ENCODE peak calls at places on chromosomes 7 and 10, in ten cellular contexts. G is EL; I is gastrocnemius medialis; L is RCC 7860; W is activated CD4-positive, alpha-beta memory T cell treated with anti-CD3 and anti-CD28 coated beads, Interleukin-2, amount 10 ng/mL, durations not matched to agents 7 days and 5 days; Z is iPS DF 19.7; K is CD14-positive monocyte; V is HS-5; H is activated CD4-positive, alpha-beta T cell treated with anti-CD3 and anti-CD28 coated beads for 48 hours; D is neuronal stem cell. U is an unnamed sample.

GRCh38 chr7:75563171-75563570 is 71.1 kb downstream of the SPDYE5 start:
- DNase-seq in G (no peak), I (no peak), L (no peak), W (no peak), Z (no peak), K (no peak), V (no peak), H (no peak), D (no peak), U (no peak)

GRCh38 chr7:97693586-97693985 is 38.3 kb upstream of the TAC1 start:
- DNase-seq in G (no peak), I (no peak), L (no peak), W (no peak), Z (no peak), K (no peak), V (no peak), H (no peak), D (no peak), U (no peak)

GRCh38 chr7:39734605-39735004 is 111.2 kb downstream of the RALA start:
- DNase-seq in G (no peak), I (no peak), L (peak; percentile 53), W (no peak), Z (no peak), K (no peak), V (no peak), H (no peak), D (no peak), U (no peak)

GRCh38 chr7:25967278-25968204 is 184.5 kb upstream of the NFE2L3 start:
- DNase-seq in G (no peak), I (no peak), L (no peak), W (no peak), Z (no peak), K (no peak), V (no peak), H (no peak), D (no peak), U (peak; percentile 63)

GRCh38 chr7:159049266-159050025 is 95.2 kb downstream of the VIPR2 start:
- DNase-seq in G (no peak), I (no peak), L (no peak), W (peak; percentile 4), Z (no peak), K (no peak), V (no peak), H (no peak), D (no peak), U (no peak)

GRCh38 chr7:116955801-116956514 is 2.7 kb downstream of the ST7 start:
- DNase-seq in G (no peak), I (no peak), L (no peak), W (no peak), Z (no peak), K (no peak), V (no peak), H (no peak), D (no peak), U (no peak)

GRCh38 chr7:124284937-124285336 is 252.1 kb upstream of the TMEM229A start:
- DNase-seq in G (no peak), I (no peak), L (no peak), W (no peak), Z (no peak), K (no peak), V (no peak), H (no peak), D (no peak), U (no peak)

GRCh38 chr7:92135100-92135429 is 788 bp upstream of the CYP51A1 start:
- DNase-seq in G (peak; percentile 24), I (no peak), L (no peak), W (no peak), Z (no peak), K (no peak), V (no peak), H (no peak), D (no peak), U (peak; percentile 3)

GRCh38 chr7:36216063-36216684 is 63.1 kb downstream of the EEPD1 start:
- DNase-seq in G (no peak), I (peak; percentile 69), L (no peak), W (no peak), Z (no peak), K (no peak), V (no peak), H (no peak), D (no peak), U (no peak)

GRCh38 chr7:112193915-112194502 is 12.2 kb downstream of the DOCK4 start:
- DNase-seq in G (no peak), I (no peak), L (no peak), W (no peak), Z (no peak), K (no peak), V (no peak), H (no peak), D (no peak), U (no peak)

GRCh38 chr10:60778978-60779668 is 845 bp downstream of the CDK1 start:
- DNase-seq in G (no peak), I (no peak), L (no peak), W (no peak), Z (no peak), K (no peak), V (no peak), H (no peak), D (no peak), U (no peak)

GRCh38 chr10:102542800-102543418 is 39.1 kb downstream of the SUFU start:
- DNase-seq in G (peak; percentile 27), I (no peak), L (no peak), W (no peak), Z (no peak), K (no peak), V (no peak), H (no peak), D (no peak), U (no peak)

GRCh38 chr7:49187543-49188268 is 263.4 kb downstream of the CDC14C start:
- DNase-seq in G (no peak), I (no peak), L (no peak), W (no peak), Z (peak; percentile 47), K (no peak), V (no peak), H (no peak), D (no peak), U (no peak)

GRCh38 chr10:88522715-88523114 is 60.4 kb downstream of the RNLS start:
- DNase-seq in G (no peak), I (no peak), L (no peak), W (no peak), Z (no peak), K (no peak), V (no peak), H (no peak), D (no peak), U (no peak)

GRCh38 chr7:82950436-82950835 is 212.2 kb downstream of the PCLO start:
- DNase-seq in G (no peak), I (no peak), L (no peak), W (no peak), Z (no peak), K (no peak), V (no peak), H (no peak), D (no peak), U (no peak)

GRCh38 chr10:72328045-72328828 is 26.5 kb downstream of the DNAJB12 start:
- DNase-seq in G (peak; percentile 66), I (peak; percentile 81), L (peak; percentile 64), W (no peak), Z (no peak), K (no peak), V (no peak), H (peak; percentile 65), D (no peak), U (no peak)

GRCh38 chr7:100247152-100247757 is 27.5 kb downstream of the PVRIG start:
- DNase-seq in G (peak; percentile 65), I (peak; percentile 95), L (peak; percentile 70), W (no peak), Z (peak; percentile 80), K (no peak), V (peak; percentile 15), H (no peak), D (no peak), U (no peak)

GRCh38 chr10:78815702-78816334 is 252.9 kb upstream of the ZMIZ1 start:
- DNase-seq in G (no peak), I (no peak), L (peak; percentile 82), W (no peak), Z (no peak), K (no peak), V (no peak), H (no peak), D (no peak), U (no peak)

GRCh38 chr10:30462513-30462912 is 28.5 kb downstream of the MAP3K8 start:
- DNase-seq in G (no peak), I (no peak), L (no peak), W (no peak), Z (no peak), K (no peak), V (no peak), H (no peak), D (no peak), U (no peak)

GRCh38 chr7:129115676-129116075 is 28.8 kb upstream of the TSPAN33 start:
- DNase-seq in G (no peak), I (no peak), L (no peak), W (no peak), Z (no peak), K (no peak), V (no peak), H (no peak), D (no peak), U (no peak)

GRCh38 chr10:93604145-93604544 is 3.1 kb upstream of the RBP4 start:
- DNase-seq in G (no peak), I (no peak), L (no peak), W (no peak), Z (no peak), K (no peak), V (no peak), H (no peak), D (no peak), U (no peak)

GRCh38 chr10:15540729-15541128 is 169.6 kb upstream of the FAM171A1 start:
- DNase-seq in G (no peak), I (no peak), L (no peak), W (no peak), Z (peak; percentile 40), K (no peak), V (no peak), H (no peak), D (no peak), U (no peak)

GRCh38 chr7:41466760-41467384 is 236.0 kb downstream of the INHBA start:
- DNase-seq in G (no peak), I (no peak), L (no peak), W (no peak), Z (no peak), K (no peak), V (no peak), H (no peak), D (no peak), U (no peak)

GRCh38 chr7:150399861-150400778 is 21.0 kb downstream of the ZNF775 start:
- DNase-seq in G (peak; percentile 56), I (no peak), L (peak; percentile 93), W (no peak), Z (no peak), K (no peak), V (no peak), H (no peak), D (no peak), U (no peak)

GRCh38 chr10:102119417-102120141 is 589 bp downstream of the LDB1 start:
- DNase-seq in G (peak; percentile 85), I (peak; percentile 76), L (peak; percentile 20), W (peak; percentile 64), Z (no peak), K (no peak), V (no peak), H (peak; percentile 69), D (peak; percentile 48), U (peak; percentile 62)

GRCh38 chr7:48040944-48041664 is 5.8 kb downstream of the C7orf57 start:
- DNase-seq in G (peak; percentile 16), I (no peak), L (peak; percentile 26), W (no peak), Z (no peak), K (no peak), V (no peak), H (no peak), D (no peak), U (no peak)

GRCh38 chr10:71933651-71934050 is 30.5 kb upstream of the CHST3 start:
- DNase-seq in G (no peak), I (no peak), L (no peak), W (no peak), Z (no peak), K (no peak), V (no peak), H (peak; percentile 78), D (no peak), U (no peak)

GRCh38 chr10:27252267-27253000 is 11.8 kb upstream of the ACBD5 start:
- DNase-seq in G (peak; percentile 48), I (peak; percentile 51), L (no peak), W (peak; percentile 83), Z (no peak), K (peak; percentile 62), V (no peak), H (peak; percentile 90), D (no peak), U (peak; percentile 86)

U was measured in germinal center.